ENCODE peak calls at places on chromosomes 11 and 22, in five cellular contexts. One of them, this sample, is unnamed.

GRCh38 chr11:46533396-46534110 is 60.3 kb downstream of the AMBRA1 start:
- DNase-seq in neural crest cell: no peak
- DNase-seq in GM23248: no peak
- DNase-seq in stimulated activated CD4-positive, alpha-beta T cell treated with anti-CD3 and anti-CD28 coated beads, Interleukin-2, amount 100 ng/mL, for 48 hours: no peak
- DNase-seq in Right ventricle myocardium inferior: no peak
- DNase-seq in this sample: no peak

GRCh38 chr22:46639843-46640242 is 19.7 kb downstream of the GRAMD4 start:
- DNase-seq in stimulated activated CD4-positive, alpha-beta T cell treated with anti-CD3 and anti-CD28 coated beads, Interleukin-2, amount 100 ng/mL, for 48 hours: no peak
- DNase-seq in Right ventricle myocardium inferior: no peak
- DNase-seq in neural crest cell: no peak
- DNase-seq in GM23248: no peak
- DNase-seq in this sample: no peak

GRCh38 chr11:94170953-94171352 is 42.3 kb downstream of the PANX1 start:
- DNase-seq in Right ventricle myocardium inferior: no peak
- DNase-seq in stimulated activated CD4-positive, alpha-beta T cell treated with anti-CD3 and anti-CD28 coated beads, Interleukin-2, amount 100 ng/mL, for 48 hours: no peak
- DNase-seq in GM23248: no peak
- DNase-seq in neural crest cell: no peak
- DNase-seq in this sample: no peak

GRCh38 chr22:35921777-35922176 is 106.8 kb downstream of the RBFOX2 start:
- DNase-seq in GM23248: peak
- DNase-seq in neural crest cell: peak
- DNase-seq in stimulated activated CD4-positive, alpha-beta T cell treated with anti-CD3 and anti-CD28 coated beads, Interleukin-2, amount 100 ng/mL, for 48 hours: peak
- DNase-seq in Right ventricle myocardium inferior: no peak
- DNase-seq in this sample: peak

GRCh38 chr22:49084203-49084602 is 743.5 kb downstream of the BRD1 start:
- DNase-seq in neural crest cell: no peak
- DNase-seq in stimulated activated CD4-positive, alpha-beta T cell treated with anti-CD3 and anti-CD28 coated beads, Interleukin-2, amount 100 ng/mL, for 48 hours: no peak
- DNase-seq in Right ventricle myocardium inferior: no peak
- DNase-seq in GM23248: no peak
- DNase-seq in this sample: no peak

GRCh38 chr11:9039194-9039593 is 35.4 kb upstream of the NRIP3 start:
- DNase-seq in GM23248: peak
- DNase-seq in Right ventricle myocardium inferior: no peak
- DNase-seq in neural crest cell: no peak
- DNase-seq in stimulated activated CD4-positive, alpha-beta T cell treated with anti-CD3 and anti-CD28 coated beads, Interleukin-2, amount 100 ng/mL, for 48 hours: no peak
- DNase-seq in this sample: no peak

GRCh38 chr11:78039919-78040671 is 17.0 kb upstream of the KCTD14 start:
- DNase-seq in Right ventricle myocardium inferior: no peak
- DNase-seq in stimulated activated CD4-positive, alpha-beta T cell treated with anti-CD3 and anti-CD28 coated beads, Interleukin-2, amount 100 ng/mL, for 48 hours: peak
- DNase-seq in GM23248: peak
- DNase-seq in neural crest cell: no peak
- DNase-seq in this sample: no peak

GRCh38 chr22:30909306-30909705 is 59.3 kb downstream of the MORC2 start:
- DNase-seq in stimulated activated CD4-positive, alpha-beta T cell treated with anti-CD3 and anti-CD28 coated beads, Interleukin-2, amount 100 ng/mL, for 48 hours: no peak
- DNase-seq in neural crest cell: no peak
- DNase-seq in GM23248: no peak
- DNase-seq in Right ventricle myocardium inferior: no peak
- DNase-seq in this sample: no peak

GRCh38 chr11:133541331-133542095 is 9.2 kb upstream of the OPCML start:
- DNase-seq in Right ventricle myocardium inferior: no peak
- DNase-seq in GM23248: no peak
- DNase-seq in stimulated activated CD4-positive, alpha-beta T cell treated with anti-CD3 and anti-CD28 coated beads, Interleukin-2, amount 100 ng/mL, for 48 hours: no peak
- DNase-seq in neural crest cell: peak
- DNase-seq in this sample: no peak

GRCh38 chr11:14546672-14547071 is 26.5 kb upstream of the PSMA1 start:
- DNase-seq in Right ventricle myocardium inferior: no peak
- DNase-seq in GM23248: peak
- DNase-seq in neural crest cell: no peak
- DNase-seq in stimulated activated CD4-positive, alpha-beta T cell treated with anti-CD3 and anti-CD28 coated beads, Interleukin-2, amount 100 ng/mL, for 48 hours: no peak
- DNase-seq in this sample: no peak

GRCh38 chr11:58726594-58727414 is 4.9 kb downstream of the GLYAT start:
- DNase-seq in neural crest cell: no peak
- DNase-seq in stimulated activated CD4-positive, alpha-beta T cell treated with anti-CD3 and anti-CD28 coated beads, Interleukin-2, amount 100 ng/mL, for 48 hours: no peak
- DNase-seq in GM23248: no peak
- DNase-seq in Right ventricle myocardium inferior: no peak
- DNase-seq in this sample: no peak

GRCh38 chr11:2382927-2383822 is 6.1 kb downstream of the CD81 start:
- DNase-seq in GM23248: peak
- DNase-seq in neural crest cell: no peak
- DNase-seq in stimulated activated CD4-positive, alpha-beta T cell treated with anti-CD3 and anti-CD28 coated beads, Interleukin-2, amount 100 ng/mL, for 48 hours: no peak
- DNase-seq in Right ventricle myocardium inferior: peak
- DNase-seq in this sample: no peak

GRCh38 chr11:12968836-12969235 is 40.3 kb upstream of the RASSF10 start:
- DNase-seq in stimulated activated CD4-positive, alpha-beta T cell treated with anti-CD3 and anti-CD28 coated beads, Interleukin-2, amount 100 ng/mL, for 48 hours: no peak
- DNase-seq in GM23248: no peak
- DNase-seq in neural crest cell: no peak
- DNase-seq in Right ventricle myocardium inferior: no peak
- DNase-seq in this sample: no peak

GRCh38 chr11:77789061-77789730 is 31.3 kb downstream of the RSF1 start:
- DNase-seq in Right ventricle myocardium inferior: peak
- DNase-seq in stimulated activated CD4-positive, alpha-beta T cell treated with anti-CD3 and anti-CD28 coated beads, Interleukin-2, amount 100 ng/mL, for 48 hours: no peak
- DNase-seq in GM23248: no peak
- DNase-seq in neural crest cell: no peak
- DNase-seq in this sample: no peak

GRCh38 chr22:35486116-35486631 is 54.5 kb upstream of the RASD2 start:
- DNase-seq in neural crest cell: no peak
- DNase-seq in stimulated activated CD4-positive, alpha-beta T cell treated with anti-CD3 and anti-CD28 coated beads, Interleukin-2, amount 100 ng/mL, for 48 hours: no peak
- DNase-seq in GM23248: no peak
- DNase-seq in Right ventricle myocardium inferior: no peak
- DNase-seq in this sample: no peak

GRCh38 chr11:35893796-35894475 is 49.9 kb upstream of the LDLRAD3 start:
- DNase-seq in stimulated activated CD4-positive, alpha-beta T cell treated with anti-CD3 and anti-CD28 coated beads, Interleukin-2, amount 100 ng/mL, for 48 hours: no peak
- DNase-seq in Right ventricle myocardium inferior: no peak
- DNase-seq in GM23248: no peak
- DNase-seq in neural crest cell: no peak
- DNase-seq in this sample: no peak

GRCh38 chr11:69887841-69888670 is 68.8 kb upstream of the FGF3 start:
- DNase-seq in GM23248: no peak
- DNase-seq in stimulated activated CD4-positive, alpha-beta T cell treated with anti-CD3 and anti-CD28 coated beads, Interleukin-2, amount 100 ng/mL, for 48 hours: no peak
- DNase-seq in Right ventricle myocardium inferior: no peak
- DNase-seq in neural crest cell: no peak
- DNase-seq in this sample: no peak

GRCh38 chr11:100932474-100933100 is 197.0 kb downstream of the PGR start:
- DNase-seq in GM23248: peak
- DNase-seq in neural crest cell: no peak
- DNase-seq in stimulated activated CD4-positive, alpha-beta T cell treated with anti-CD3 and anti-CD28 coated beads, Interleukin-2, amount 100 ng/mL, for 48 hours: no peak
- DNase-seq in Right ventricle myocardium inferior: no peak
- DNase-seq in this sample: no peak

GRCh38 chr11:69400140-69400539 is 81.3 kb upstream of the LINC01488 start:
- DNase-seq in stimulated activated CD4-positive, alpha-beta T cell treated with anti-CD3 and anti-CD28 coated beads, Interleukin-2, amount 100 ng/mL, for 48 hours: no peak
- DNase-seq in Right ventricle myocardium inferior: no peak
- DNase-seq in neural crest cell: no peak
- DNase-seq in GM23248: no peak
- DNase-seq in this sample: no peak

GRCh38 chr11:47587733-47588326 is 1.4 kb downstream of the FAM180B start:
- DNase-seq in neural crest cell: no peak
- DNase-seq in Right ventricle myocardium inferior: peak
- DNase-seq in stimulated activated CD4-positive, alpha-beta T cell treated with anti-CD3 and anti-CD28 coated beads, Interleukin-2, amount 100 ng/mL, for 48 hours: no peak
- DNase-seq in GM23248: peak
- DNase-seq in this sample: no peak

GRCh38 chr11:27061078-27061477 is 20.5 kb downstream of the BBOX1 start:
- DNase-seq in GM23248: no peak
- DNase-seq in Right ventricle myocardium inferior: no peak
- DNase-seq in neural crest cell: no peak
- DNase-seq in stimulated activated CD4-positive, alpha-beta T cell treated with anti-CD3 and anti-CD28 coated beads, Interleukin-2, amount 100 ng/mL, for 48 hours: no peak
- DNase-seq in this sample: no peak

GRCh38 chr22:22893891-22894739 is 6.5 kb downstream of the IGLL5 start:
- DNase-seq in neural crest cell: no peak
- DNase-seq in stimulated activated CD4-positive, alpha-beta T cell treated with anti-CD3 and anti-CD28 coated beads, Interleukin-2, amount 100 ng/mL, for 48 hours: no peak
- DNase-seq in Right ventricle myocardium inferior: no peak
- DNase-seq in GM23248: no peak
- DNase-seq in this sample: no peak

GRCh38 chr11:104572279-104572678 is 326.0 kb downstream of the CASP12 start:
- DNase-seq in GM23248: no peak
- DNase-seq in Right ventricle myocardium inferior: no peak
- DNase-seq in stimulated activated CD4-positive, alpha-beta T cell treated with anti-CD3 and anti-CD28 coated beads, Interleukin-2, amount 100 ng/mL, for 48 hours: no peak
- DNase-seq in neural crest cell: no peak
- DNase-seq in this sample: no peak

GRCh38 chr11:110091995-110092576 is 1.1 kb upstream of the ZC3H12C start:
- DNase-seq in stimulated activated CD4-positive, alpha-beta T cell treated with anti-CD3 and anti-CD28 coated beads, Interleukin-2, amount 100 ng/mL, for 48 hours: no peak
- DNase-seq in neural crest cell: no peak
- DNase-seq in GM23248: peak
- DNase-seq in Right ventricle myocardium inferior: no peak
- DNase-seq in this sample: no peak

GRCh38 chr11:15918674-15919073 is 437.7 kb downstream of the SOX6 start:
- DNase-seq in Right ventricle myocardium inferior: no peak
- DNase-seq in neural crest cell: no peak
- DNase-seq in stimulated activated CD4-positive, alpha-beta T cell treated with anti-CD3 and anti-CD28 coated beads, Interleukin-2, amount 100 ng/mL, for 48 hours: no peak
- DNase-seq in GM23248: no peak
- DNase-seq in this sample: no peak

GRCh38 chr11:78417175-78417887 is at the start of gene GAB2:
- DNase-seq in Right ventricle myocardium inferior: no peak
- DNase-seq in GM23248: no peak
- DNase-seq in neural crest cell: no peak
- DNase-seq in stimulated activated CD4-positive, alpha-beta T cell treated with anti-CD3 and anti-CD28 coated beads, Interleukin-2, amount 100 ng/mL, for 48 hours: no peak
- DNase-seq in this sample: no peak

GRCh38 chr22:49046546-49047305 is 780.9 kb downstream of the BRD1 start:
- DNase-seq in neural crest cell: peak
- DNase-seq in GM23248: no peak
- DNase-seq in Right ventricle myocardium inferior: no peak
- DNase-seq in stimulated activated CD4-positive, alpha-beta T cell treated with anti-CD3 and anti-CD28 coated beads, Interleukin-2, amount 100 ng/mL, for 48 hours: peak
- DNase-seq in this sample: peak

GRCh38 chr11:64241430-64242153 is 697 bp downstream of the FKBP2 start:
- DNase-seq in neural crest cell: peak
- DNase-seq in GM23248: peak
- DNase-seq in stimulated activated CD4-positive, alpha-beta T cell treated with anti-CD3 and anti-CD28 coated beads, Interleukin-2, amount 100 ng/mL, for 48 hours: peak
- DNase-seq in Right ventricle myocardium inferior: peak
- DNase-seq in this sample: peak

GRCh38 chr11:86230921-86231320 is 13.6 kb upstream of the EED start:
- DNase-seq in GM23248: peak
- DNase-seq in stimulated activated CD4-positive, alpha-beta T cell treated with anti-CD3 and anti-CD28 coated beads, Interleukin-2, amount 100 ng/mL, for 48 hours: no peak
- DNase-seq in Right ventricle myocardium inferior: no peak
- DNase-seq in neural crest cell: no peak
- DNase-seq in this sample: peak

GRCh38 chr11:111582163-111582562 is 20.1 kb upstream of the SIK2 start:
- DNase-seq in neural crest cell: no peak
- DNase-seq in Right ventricle myocardium inferior: no peak
- DNase-seq in stimulated activated CD4-positive, alpha-beta T cell treated with anti-CD3 and anti-CD28 coated beads, Interleukin-2, amount 100 ng/mL, for 48 hours: no peak
- DNase-seq in GM23248: peak
- DNase-seq in this sample: no peak

GRCh38 chr11:20161230-20161918 is 1.1 kb upstream of the DBX1 start:
- DNase-seq in GM23248: no peak
- DNase-seq in neural crest cell: no peak
- DNase-seq in stimulated activated CD4-positive, alpha-beta T cell treated with anti-CD3 and anti-CD28 coated beads, Interleukin-2, amount 100 ng/mL, for 48 hours: no peak
- DNase-seq in Right ventricle myocardium inferior: no peak
- DNase-seq in this sample: no peak

GRCh38 chr11:76918941-76919386 is 58.2 kb downstream of the ACER3 start:
- DNase-seq in Right ventricle myocardium inferior: no peak
- DNase-seq in GM23248: peak
- DNase-seq in stimulated activated CD4-positive, alpha-beta T cell treated with anti-CD3 and anti-CD28 coated beads, Interleukin-2, amount 100 ng/mL, for 48 hours: no peak
- DNase-seq in neural crest cell: no peak
- DNase-seq in this sample: no peak

GRCh38 chr11:8652140-8652539 is 30.3 kb downstream of the TRIM66 start:
- DNase-seq in neural crest cell: no peak
- DNase-seq in Right ventricle myocardium inferior: no peak
- DNase-seq in stimulated activated CD4-positive, alpha-beta T cell treated with anti-CD3 and anti-CD28 coated beads, Interleukin-2, amount 100 ng/mL, for 48 hours: no peak
- DNase-seq in GM23248: peak
- DNase-seq in this sample: no peak

GRCh38 chr11:131998020-131998419 is 627.6 kb downstream of the NTM start:
- DNase-seq in stimulated activated CD4-positive, alpha-beta T cell treated with anti-CD3 and anti-CD28 coated beads, Interleukin-2, amount 100 ng/mL, for 48 hours: no peak
- DNase-seq in GM23248: no peak
- DNase-seq in neural crest cell: no peak
- DNase-seq in Right ventricle myocardium inferior: no peak
- DNase-seq in this sample: no peak

GRCh38 chr22:38733329-38734202 is 22.2 kb downstream of the SUN2 start:
- DNase-seq in GM23248: peak
- DNase-seq in stimulated activated CD4-positive, alpha-beta T cell treated with anti-CD3 and anti-CD28 coated beads, Interleukin-2, amount 100 ng/mL, for 48 hours: no peak
- DNase-seq in Right ventricle myocardium inferior: no peak
- DNase-seq in neural crest cell: peak
- DNase-seq in this sample: no peak

GRCh38 chr11:4881860-4882500 is at the start of gene OR51T1:
- DNase-seq in stimulated activated CD4-positive, alpha-beta T cell treated with anti-CD3 and anti-CD28 coated beads, Interleukin-2, amount 100 ng/mL, for 48 hours: no peak
- DNase-seq in GM23248: no peak
- DNase-seq in Right ventricle myocardium inferior: no peak
- DNase-seq in neural crest cell: no peak
- DNase-seq in this sample: no peak

GRCh38 chr22:45083659-45084305 is 74.0 kb upstream of the PHF21B start:
- DNase-seq in neural crest cell: no peak
- DNase-seq in Right ventricle myocardium inferior: no peak
- DNase-seq in stimulated activated CD4-positive, alpha-beta T cell treated with anti-CD3 and anti-CD28 coated beads, Interleukin-2, amount 100 ng/mL, for 48 hours: peak
- DNase-seq in GM23248: peak
- DNase-seq in this sample: no peak

This sample was measured in stimulated activated naive B cell treated with anti-CD40 and anti-IgM and Interleukin-4, amounts not matched to agents 10 μg/mL and 1 μg/mL and 100 μg/mL, for 72 hours.